ENCODE peak calls at places on chromosomes 3 and 15, in eight cellular contexts. R, Y, O, Q, M, T, H and E are unnamed samples.

GRCh38 chr15:39584266-39584659 is 3.4 kb downstream of the THBS1 start:
- DNase-seq in H (no peak), M (no peak), R (no peak), O (no peak), T (no peak), Q (no peak), Y (no peak), E (no peak)

GRCh38 chr3:127747066-127747465 is 74.3 kb downstream of the ABTB1 start:
- DNase-seq in O (no peak), Q (no peak), Y (no peak), H (no peak), R (no peak), M (no peak), T (no peak), E (no peak)

GRCh38 chr3:128311441-128311844 is 155.2 kb downstream of the DNAJB8 start:
- DNase-seq in Y (no peak), M (no peak), T (no peak), Q (no peak), O (no peak), H (no peak), R (peak), E (no peak)

GRCh38 chr3:32374788-32375595 is 16.7 kb upstream of the CMTM7 start:
- DNase-seq in Q (no peak), O (peak), T (peak), Y (peak), M (peak), H (peak), R (peak), E (peak)

GRCh38 chr3:39299279-39299678 is 19.4 kb upstream of the CX3CR1 start:
- DNase-seq in M (no peak), O (no peak), R (no peak), H (no peak), Y (no peak), T (no peak), Q (no peak), E (no peak)

GRCh38 chr15:61335998-61336648 is 107.0 kb upstream of the RORA start:
- DNase-seq in H (no peak), M (no peak), Q (no peak), T (no peak), R (no peak), O (no peak), Y (no peak), E (no peak)

GRCh38 chr15:92391640-92392039 is 2.0 kb upstream of the ST8SIA2 start:
- DNase-seq in Q (no peak), R (no peak), M (peak), H (peak), T (peak), O (no peak), Y (no peak), E (no peak)

GRCh38 chr15:39488498-39488897 is 92.4 kb upstream of the THBS1 start:
- DNase-seq in R (no peak), Q (no peak), O (no peak), M (no peak), H (no peak), T (no peak), Y (peak), E (no peak)